ENCODE peak calls at places on chromosomes 1 and 21, in seven cellular contexts. Q, Y, K, C, D, G and V are unnamed samples.

GRCh38 chr1:15685820-15686219 is 1.7 kb downstream of the PLEKHM2 start:
- DNase-seq in Q (no peak), Y (no peak), K (no peak), C (no peak), D (no peak), G (no peak), V (no peak)

GRCh38 chr1:194045416-194045815 is 859.0 kb upstream of the B3GALT2 start:
- DNase-seq in Q (no peak), Y (peak), K (no peak), C (no peak), D (no peak), G (no peak), V (no peak)

GRCh38 chr1:70459502-70460225 is 48.6 kb downstream of the CTH start:
- DNase-seq in Q (no peak), Y (no peak), K (no peak), C (no peak), D (no peak), G (no peak), V (no peak)

GRCh38 chr1:199336745-199337640 is 690.5 kb upstream of the NR5A2 start:
- DNase-seq in Q (no peak), Y (no peak), K (no peak), C (no peak), D (no peak), G (no peak), V (no peak)

GRCh38 chr1:37152491-37152890 is 118.2 kb upstream of the GRIK3 start:
- DNase-seq in Q (no peak), Y (no peak), K (no peak), C (no peak), D (no peak), G (no peak), V (no peak)

GRCh38 chr1:54867717-54868057 is 19.3 kb downstream of the DHCR24 start:
- DNase-seq in Q (no peak), Y (no peak), K (no peak), C (no peak), D (no peak), G (no peak), V (no peak)

GRCh38 chr1:47703981-47704596 is 266.2 kb downstream of the FOXD2 start:
- DNase-seq in Q (no peak), Y (peak), K (no peak), C (no peak), D (no peak), G (no peak), V (no peak)

GRCh38 chr1:221440658-221441057 is 301.2 kb downstream of the DUSP10 start:
- DNase-seq in Q (no peak), Y (no peak), K (no peak), C (no peak), D (no peak), G (no peak), V (no peak)

GRCh38 chr1:10897321-10897980 is 101.0 kb upstream of the CASZ1 start:
- DNase-seq in Q (no peak), Y (no peak), K (no peak), C (no peak), D (no peak), G (no peak), V (no peak)

GRCh38 chr1:91501527-91501859 is 842 bp downstream of the CDC7 start:
- DNase-seq in Q (no peak), Y (no peak), K (no peak), C (no peak), D (no peak), G (no peak), V (no peak)

GRCh38 chr1:2294033-2294640 is 66.0 kb downstream of the SKI start:
- DNase-seq in Q (no peak), Y (no peak), K (no peak), C (no peak), D (no peak), G (no peak), V (no peak)

GRCh38 chr1:212754193-212754592 is 37.4 kb downstream of the NSL1 start:
- DNase-seq in Q (no peak), Y (no peak), K (no peak), C (no peak), D (no peak), G (no peak), V (no peak)

GRCh38 chr1:22163137-22163536 is 20.2 kb upstream of the WNT4 start:
- DNase-seq in Q (no peak), Y (no peak), K (no peak), C (no peak), D (no peak), G (no peak), V (no peak)

GRCh38 chr1:51551081-51551480 is 32.0 kb upstream of the EPS15 start:
- DNase-seq in Q (no peak), Y (no peak), K (no peak), C (no peak), D (no peak), G (no peak), V (no peak)

GRCh38 chr1:2610036-2610720 is 22.6 kb downstream of the MMEL1 start:
- DNase-seq in Q (no peak), Y (no peak), K (no peak), C (no peak), D (no peak), G (no peak), V (peak)

GRCh38 chr1:42358791-42359190 is 21.8 kb upstream of the RIMKLA start:
- DNase-seq in Q (no peak), Y (no peak), K (no peak), C (no peak), D (no peak), G (no peak), V (no peak)

GRCh38 chr1:196593955-196594354 is 14.3 kb downstream of the KCNT2 start:
- DNase-seq in Q (no peak), Y (no peak), K (no peak), C (no peak), D (no peak), G (no peak), V (no peak)

GRCh38 chr1:205914730-205915129 is 28.5 kb downstream of the SLC26A9 start:
- DNase-seq in Q (no peak), Y (no peak), K (no peak), C (no peak), D (no peak), G (peak), V (no peak)

GRCh38 chr21:36156815-36157670 is at the start of gene DOP1B:
- DNase-seq in Q (no peak), Y (no peak), K (no peak), C (no peak), D (no peak), G (no peak), V (no peak)

GRCh38 chr1:87329051-87329755 is 523 bp downstream of the LMO4 start:
- DNase-seq in Q (peak), Y (no peak), K (no peak), C (peak), D (no peak), G (peak), V (peak)

GRCh38 chr21:31553926-31554325 is 105.6 kb upstream of the SOD1 start:
- DNase-seq in Q (no peak), Y (no peak), K (no peak), C (no peak), D (no peak), G (no peak), V (no peak)

GRCh38 chr1:44146536-44147361 is 5.3 kb upstream of the KLF18 start:
- DNase-seq in Q (no peak), Y (no peak), K (no peak), C (no peak), D (no peak), G (no peak), V (no peak)

GRCh38 chr1:30165116-30165515 is 558.3 kb downstream of the MATN1 start:
- DNase-seq in Q (no peak), Y (no peak), K (no peak), C (no peak), D (no peak), G (no peak), V (no peak)

GRCh38 chr1:52436817-52437216 is 32.4 kb downstream of the PRPF38A start:
- DNase-seq in Q (no peak), Y (no peak), K (no peak), C (no peak), D (no peak), G (no peak), V (no peak)

GRCh38 chr21:33059319-33059894 is 10.5 kb upstream of the OLIG1 start:
- DNase-seq in Q (no peak), Y (no peak), K (no peak), C (no peak), D (peak), G (no peak), V (no peak)

DNA sequence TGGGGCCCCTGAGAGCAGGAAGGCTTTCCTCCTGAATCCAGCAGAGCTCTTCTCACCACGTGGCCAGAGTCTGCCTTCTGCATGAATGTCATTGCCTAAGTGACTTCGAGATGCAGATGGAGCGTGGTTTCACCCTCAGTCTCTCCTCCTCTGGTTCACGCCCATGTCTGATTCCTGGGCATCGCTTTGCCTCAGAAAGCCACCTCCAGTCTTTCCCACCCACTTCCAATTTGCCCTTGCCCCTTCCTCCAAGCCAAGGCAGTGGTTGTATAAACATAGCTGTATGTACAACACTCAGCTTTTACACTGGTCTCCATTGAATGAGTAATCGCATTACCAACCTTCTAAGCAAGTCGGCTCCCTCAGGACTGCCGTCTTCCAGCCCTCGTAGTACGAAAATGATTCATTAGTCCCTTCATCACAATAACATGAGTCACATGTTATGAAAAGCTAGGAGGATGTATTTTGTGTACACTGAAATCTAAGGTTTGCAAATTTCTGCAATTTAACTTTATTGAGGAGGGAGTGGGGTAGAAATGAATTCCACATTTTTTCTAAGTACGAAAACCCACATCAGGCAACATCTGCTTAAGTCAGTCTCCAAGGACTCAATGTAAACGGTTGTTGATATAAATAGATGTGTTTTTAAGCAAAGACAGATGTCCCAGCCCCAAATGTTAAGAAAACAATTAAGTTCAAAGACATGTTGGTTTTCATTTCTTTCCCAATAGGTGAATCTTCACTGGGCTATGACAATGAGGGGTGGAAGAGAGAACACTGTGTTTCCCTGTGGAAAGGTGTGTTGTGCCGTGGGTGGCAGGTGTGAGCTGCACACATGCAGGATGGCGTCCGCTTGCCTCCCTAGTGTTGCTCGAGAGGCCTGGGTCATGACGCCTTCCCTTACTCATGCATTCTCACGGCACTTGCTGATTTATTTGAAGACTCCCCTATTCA is 32.3 kb upstream of the ETS2 start:
- DNase-seq in Q (no peak), Y (peak), K (no peak), C (no peak), D (peak), G (no peak), V (no peak)
- TF ChIP-seq POLR2A in Q (no peak), Y (no peak), K (no peak), C (no peak), D (no peak), G (no peak), V (no peak)

GRCh38 chr1:19033926-19034680 is 77.6 kb upstream of the IFFO2 start:
- DNase-seq in Q (no peak), Y (no peak), K (peak), C (no peak), D (no peak), G (peak), V (no peak)
- H3K27ac ChIP-seq in Q (no peak), Y (peak), K (peak), C (no peak), D (no peak), G (no peak), V (no peak)

DNA sequence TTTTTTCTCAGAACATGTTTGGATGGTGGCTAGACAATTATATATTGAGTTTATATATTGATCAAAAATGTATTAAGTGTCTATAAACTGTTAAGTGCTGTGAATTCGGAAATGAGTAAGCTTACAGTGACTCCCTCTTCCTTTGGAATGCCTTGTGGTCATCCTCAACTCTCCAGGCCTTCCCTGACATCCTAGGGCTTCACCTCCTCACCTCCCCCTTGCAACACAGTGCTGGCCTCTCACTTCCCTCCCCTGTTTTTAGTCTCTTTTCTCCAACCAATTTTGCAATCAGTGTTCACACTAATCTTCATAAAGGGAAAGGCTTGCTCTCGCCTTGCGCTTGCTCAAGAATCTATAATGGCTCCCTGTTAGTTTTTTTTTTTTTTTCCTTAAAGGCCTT is 95.1 kb upstream of the C1orf21 start:
- DNase-seq in Q (no peak), Y (no peak), K (no peak), C (no peak), D (no peak), G (no peak), V (no peak)
- TF ChIP-seq POLR2A in Q (no peak), Y (no peak), K (no peak), C (no peak), D (no peak), G (no peak), V (no peak)

GRCh38 chr1:204076891-204077290 is 4.0 kb downstream of the SOX13 start:
- DNase-seq in Q (no peak), Y (no peak), K (no peak), C (no peak), D (no peak), G (no peak), V (no peak)
- H3K27ac ChIP-seq in Q (peak), Y (no peak), K (no peak), C (no peak), D (peak), G (peak), V (peak)

DNA sequence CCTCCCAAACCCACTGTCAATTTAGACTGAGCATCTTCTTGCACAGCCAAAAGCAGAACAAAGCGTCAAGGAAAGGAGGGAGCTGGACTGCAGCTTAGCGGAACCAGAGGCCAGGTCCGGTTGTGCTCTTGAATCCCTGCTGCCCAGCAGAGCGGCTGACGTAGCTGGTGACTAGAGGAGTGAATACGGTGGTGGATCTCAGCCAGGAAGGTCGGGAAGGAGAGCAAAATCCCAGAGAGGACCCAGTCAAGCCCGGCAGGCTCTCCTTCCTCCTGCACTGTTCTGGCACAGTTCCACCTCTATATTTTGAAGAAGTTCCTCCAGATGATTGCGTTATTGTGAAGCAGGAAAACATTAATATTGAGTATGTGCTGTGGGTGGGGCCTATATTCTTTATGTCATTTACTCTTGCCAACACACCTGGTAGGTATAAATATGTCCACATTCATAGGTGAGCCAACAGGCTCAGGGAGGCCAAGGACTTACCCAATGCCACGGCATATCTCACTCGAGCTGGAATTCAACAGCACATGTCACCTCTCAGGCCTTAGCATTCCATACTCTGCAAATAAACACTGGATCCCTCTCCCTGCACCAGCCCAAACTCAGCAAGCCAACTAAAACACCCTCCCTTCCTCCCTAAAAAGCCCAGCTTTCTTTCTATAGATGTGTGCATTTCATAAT is 23.6 kb upstream of the ABCB10 start:
- DNase-seq in Q (peak), Y (no peak), K (peak), C (no peak), D (peak), G (peak), V (peak)
- TF ChIP-seq POLR2A in Q (no peak), Y (no peak), K (no peak), C (no peak), D (no peak), G (no peak), V (no peak)

GRCh38 chr1:1013922-1014617 is 773 bp downstream of the ISG15 start:
- DNase-seq in Q (peak), Y (no peak), K (no peak), C (peak), D (no peak), G (no peak), V (peak)
- H3K27ac ChIP-seq in Q (peak), Y (no peak), K (peak), C (peak), D (peak), G (peak), V (peak)

GRCh38 chr1:225654277-225654597 is 1.3 kb upstream of the ENAH start:
- DNase-seq in Q (no peak), Y (peak), K (no peak), C (no peak), D (no peak), G (no peak), V (no peak)

GRCh38 chr1:225651376-225651871 is 1.5 kb downstream of the ENAH start:
- DNase-seq in Q (no peak), Y (peak), K (no peak), C (no peak), D (no peak), G (no peak), V (no peak)

GRCh38 chr1:225653463-225654276 is 747 bp upstream of the ENAH start:
- DNase-seq in Q (peak), Y (peak), K (peak), C (peak), D (peak), G (peak), V (peak)

GRCh38 chr1:225651872-225652725 is 824 bp downstream of the ENAH start:
- DNase-seq in Q (no peak), Y (peak), K (peak), C (peak), D (peak), G (peak), V (no peak)

DNA sequence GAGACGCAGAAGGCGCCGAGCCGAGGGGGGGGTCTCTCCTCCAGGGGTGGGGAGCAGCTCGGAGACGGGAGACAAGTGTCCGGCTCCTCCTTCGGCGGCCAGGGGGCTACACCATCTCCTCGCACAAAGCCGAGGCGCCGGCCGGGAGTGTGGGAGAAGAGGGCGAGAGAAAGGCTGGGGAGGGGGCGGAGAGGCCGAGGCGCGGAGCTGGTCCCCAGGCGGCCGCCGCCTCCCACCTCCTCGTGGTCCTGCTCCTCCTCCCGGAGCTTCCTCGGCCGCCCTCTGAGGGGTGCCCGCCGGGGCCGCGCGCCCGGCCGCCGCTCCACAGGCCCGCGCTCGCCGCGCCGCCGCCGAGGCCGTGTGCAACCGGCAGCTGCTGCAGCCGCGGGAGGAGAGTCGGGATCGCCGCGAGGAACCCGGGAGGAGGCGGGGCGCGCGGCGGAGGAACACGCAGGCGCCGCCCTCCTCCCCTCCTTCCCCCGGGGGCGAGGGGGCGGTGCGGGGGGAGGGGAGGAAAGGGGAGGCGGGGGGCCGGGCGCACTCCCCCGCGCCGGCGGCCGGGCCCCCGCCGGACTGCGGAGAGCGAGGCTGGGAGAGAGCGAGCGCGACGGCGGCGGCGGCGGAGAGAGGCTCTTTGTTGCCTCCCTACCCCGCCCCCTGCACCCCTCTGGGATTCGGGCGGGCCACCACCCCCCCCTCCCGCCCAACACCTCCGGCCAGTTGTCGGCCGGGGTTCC is at the start of gene ENAH:
- DNase-seq in Q (peak), Y (peak), K (peak), C (peak), D (peak), G (peak), V (peak)
- TF ChIP-seq POLR2A in Q (no peak), Y (peak), K (no peak), C (peak), D (peak), G (peak), V (peak)

DNA sequence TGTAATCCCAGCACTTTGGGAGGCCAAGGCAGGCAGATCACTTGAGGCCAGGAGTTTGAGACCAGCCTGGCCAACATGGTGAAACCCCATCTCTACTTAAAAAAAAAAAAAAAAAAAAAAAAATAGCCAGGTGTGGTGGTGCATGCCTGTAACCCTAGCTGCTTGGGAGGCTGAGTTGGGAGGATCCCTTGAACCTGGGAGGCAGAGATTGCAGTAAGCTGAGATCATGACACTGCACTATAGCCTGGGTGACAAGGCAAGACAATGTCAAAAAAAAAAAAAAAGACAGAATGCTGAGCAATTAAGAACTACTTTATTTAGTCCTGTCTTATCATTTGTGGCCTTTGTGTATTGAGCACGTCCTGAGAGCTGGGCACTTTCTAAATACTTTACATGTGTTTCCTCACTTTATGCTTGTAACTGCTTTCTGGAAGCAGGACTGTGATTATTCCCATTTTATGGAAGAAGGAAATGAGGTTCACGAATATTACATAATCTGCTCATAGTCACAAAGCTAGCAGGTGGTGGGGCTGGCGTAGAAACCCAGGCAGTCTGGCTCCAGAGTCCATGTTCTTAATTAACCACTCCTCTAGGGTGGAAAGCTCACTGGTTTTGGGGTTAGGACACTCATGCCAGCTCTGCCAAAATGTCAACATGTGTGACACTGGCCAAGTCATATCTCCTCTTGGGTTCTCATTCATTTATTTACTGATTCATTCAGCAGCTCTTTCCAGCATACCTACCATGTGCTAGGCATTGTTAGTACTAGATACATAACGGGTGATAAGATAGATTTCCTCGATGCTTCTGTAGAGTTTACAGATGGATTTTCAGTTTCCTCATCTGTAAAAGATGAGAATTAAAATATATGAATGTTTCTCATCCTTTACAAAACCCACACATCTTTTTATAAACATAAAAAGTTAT is 57.7 kb downstream of the DDR2 start:
- DNase-seq in Q (no peak), Y (no peak), K (no peak), C (peak), D (no peak), G (no peak), V (no peak)
- H3K27ac ChIP-seq in Q (peak), Y (no peak), K (peak), C (peak), D (peak), G (no peak), V (peak)